ENCODE peak calls at places on chromosome 4, in five cellular contexts. O is Panc1; P is progenitor cell of endocrine pancreas; K is activated CD8-positive, alpha-beta T cell treated with anti-CD3 and anti-CD28 coated beads for 36 hours; E is AG10803. D is an unnamed sample.

GRCh38 chr4:16843831-16844508 is 54.5 kb downstream of the LDB2 start:
- DNase-seq in K (no peak), P (no peak), O (no peak), E (peak), D (no peak)

GRCh38 chr4:57182132-57182874 is 72.1 kb upstream of the IGFBP7 start:
- DNase-seq in K (no peak), P (no peak), O (no peak), E (no peak), D (no peak)

GRCh38 chr4:85151786-85152185 is 185.3 kb upstream of the WDFY3 start:
- DNase-seq in P (no peak), K (no peak), O (no peak), E (no peak), D (no peak)

GRCh38 chr4:127138586-127138985 is 494.2 kb upstream of the INTU start:
- DNase-seq in P (no peak), E (peak), K (no peak), O (no peak), D (no peak)

GRCh38 chr4:56981795-56982201 is 3.1 kb downstream of the POLR2B start:
- DNase-seq in K (no peak), P (no peak), O (no peak), E (no peak), D (no peak)

GRCh38 chr4:110614173-110614948 is 8.5 kb downstream of the PITX2 start:
- DNase-seq in E (no peak), O (no peak), K (no peak), P (no peak), D (no peak)

GRCh38 chr4:163528618-163529017 is 34.1 kb downstream of the TMA16 start:
- DNase-seq in P (no peak), E (no peak), K (no peak), O (no peak), D (no peak)

GRCh38 chr4:68732653-68733466 is 62.4 kb upstream of the UGT2B15 start:
- DNase-seq in O (no peak), P (peak), K (no peak), E (no peak), D (no peak)

GRCh38 chr4:112770111-112770510 is 133.2 kb downstream of the LARP7 start:
- DNase-seq in O (no peak), E (no peak), K (no peak), P (no peak), D (no peak)

GRCh38 chr4:88865051-88865450 is 167.4 kb upstream of the NAP1L5 start:
- DNase-seq in P (no peak), O (no peak), K (no peak), E (no peak), D (no peak)

GRCh38 chr4:4384837-4385236 is 2.1 kb upstream of the NSG1 start:
- DNase-seq in E (no peak), O (no peak), K (peak), P (no peak), D (no peak)

GRCh38 chr4:88697588-88698329 is at the start of gene NAP1L5:
- DNase-seq in P (peak), K (peak), O (peak), E (peak), D (peak)

GRCh38 chr4:150578745-150579470 is 3.0 kb upstream of the MAB21L2 start:
- DNase-seq in K (no peak), P (no peak), O (no peak), E (no peak), D (no peak)

GRCh38 chr4:15436515-15436914 is 8.7 kb downstream of the C1QTNF7 start:
- DNase-seq in O (no peak), E (peak), P (no peak), K (no peak), D (no peak)

GRCh38 chr4:31539279-31540074 is 819.3 kb downstream of the PCDH7 start:
- DNase-seq in E (no peak), O (no peak), P (no peak), K (no peak), D (no peak)

GRCh38 chr4:19879330-19879729 is 372.4 kb upstream of the SLIT2 start:
- DNase-seq in K (no peak), P (no peak), E (no peak), O (no peak), D (no peak)

GRCh38 chr4:72513227-72513626 is 55.8 kb downstream of the ADAMTS3 start:
- DNase-seq in K (no peak), O (no peak), P (no peak), E (no peak), D (no peak)

GRCh38 chr4:24736066-24736465 is 59.3 kb upstream of the SOD3 start:
- DNase-seq in P (no peak), K (no peak), O (no peak), E (no peak), D (no peak)

GRCh38 chr4:174120446-174121142 is 162.9 kb downstream of the FBXO8 start:
- DNase-seq in O (peak), K (peak), E (peak), P (peak), D (peak)

GRCh38 chr4:110411599-110412011 is 64.3 kb upstream of the ENPEP start:
- DNase-seq in K (no peak), P (no peak), O (no peak), E (no peak), D (no peak)

GRCh38 chr4:64781737-64782326 is 372.6 kb upstream of the TECRL start:
- DNase-seq in O (peak), E (peak), K (no peak), P (no peak), D (peak)

GRCh38 chr4:156865391-156865790 is 106.2 kb downstream of the PDGFC start:
- DNase-seq in E (no peak), K (no peak), P (no peak), O (no peak), D (no peak)

GRCh38 chr4:1413687-1414479 is 7.6 kb upstream of the NKX1-1 start:
- DNase-seq in E (no peak), P (no peak), K (no peak), O (no peak), D (no peak)

GRCh38 chr4:106892786-106893185 is 143.3 kb downstream of the DKK2 start:
- DNase-seq in E (no peak), O (no peak), K (no peak), P (no peak), D (no peak)

GRCh38 chr4:186149872-186150271 is 41.5 kb upstream of the CYP4V2 start:
- DNase-seq in K (peak), E (peak), O (no peak), P (no peak), D (no peak)

GRCh38 chr4:6576512-6576911 is 1.5 kb downstream of the MAN2B2 start:
- DNase-seq in E (no peak), P (no peak), K (no peak), O (no peak), D (no peak)

GRCh38 chr4:42150653-42151567 is 1.5 kb downstream of the BEND4 start:
- DNase-seq in E (no peak), K (no peak), P (peak), O (no peak), D (peak)

GRCh38 chr4:106351016-106351415 is 17.6 kb downstream of the GIMD1 start:
- DNase-seq in K (no peak), E (no peak), P (no peak), O (no peak), D (no peak)

DNA sequence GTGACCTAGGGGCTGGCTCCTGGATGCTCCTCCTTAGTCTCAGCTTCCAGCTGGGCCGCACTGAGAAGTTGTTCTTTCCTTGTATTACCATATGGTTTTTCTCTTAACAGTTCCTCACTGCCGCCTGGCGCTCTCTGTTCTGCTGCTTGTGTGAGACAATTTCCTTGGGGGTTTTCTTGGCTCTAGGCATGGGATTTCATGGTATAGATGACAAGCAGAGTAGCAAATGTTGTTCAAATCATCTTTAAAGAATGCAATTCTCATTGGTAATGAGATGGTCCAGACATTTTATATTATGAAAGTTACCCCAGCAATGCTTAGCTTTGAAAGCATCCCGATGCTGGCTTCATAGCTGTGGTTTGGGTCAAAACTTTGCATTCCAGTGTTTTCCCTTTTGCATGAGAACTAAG is 37.6 kb downstream of the SEPTIN11 start:
- DNase-seq in O (no peak), P (no peak), K (no peak), E (peak), D (no peak)
- TF ChIP-seq CTCF in O (no peak), P (no peak), K (no peak), E (peak), D (no peak)

GRCh38 chr4:146334862-146335449 is 120.6 kb downstream of the REELD1 start:
- DNase-seq in K (no peak), E (peak), P (no peak), O (no peak), D (no peak)

GRCh38 chr4:146335763-146336412 is 121.5 kb downstream of the REELD1 start:
- DNase-seq in O (no peak), E (no peak), P (no peak), K (no peak), D (no peak)

GRCh38 chr4:146336413-146336807 is 122.1 kb downstream of the REELD1 start:
- DNase-seq in E (no peak), K (no peak), P (no peak), O (no peak), D (no peak)

GRCh38 chr4:146340798-146341197 is 126.5 kb downstream of the REELD1 start:
- DNase-seq in O (no peak), P (no peak), K (no peak), E (peak), D (no peak)

DNA sequence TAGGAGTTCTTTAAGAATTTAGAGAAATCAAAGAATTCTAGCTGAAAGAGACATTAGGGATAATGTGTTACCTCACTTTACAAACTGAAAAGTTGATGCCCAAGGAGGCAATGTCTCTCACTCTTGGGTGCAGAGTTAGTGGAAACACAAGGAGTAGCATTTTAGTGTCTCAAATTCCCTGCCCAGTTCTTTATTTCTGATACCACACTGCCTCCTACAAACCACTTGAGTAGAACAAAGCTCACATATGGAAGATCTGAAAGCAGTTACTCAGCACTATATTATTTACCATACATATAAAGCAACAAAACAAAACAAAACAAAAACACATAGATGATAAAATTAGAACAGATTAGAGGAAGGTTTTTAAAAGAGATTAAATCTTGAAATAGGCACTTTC is 124.2 kb downstream of the REELD1 start:
- DNase-seq in P (no peak), O (no peak), E (peak), K (no peak), D (no peak)
- TF ChIP-seq CTCF in P (no peak), O (no peak), E (no peak), K (no peak), D (peak)

DNA sequence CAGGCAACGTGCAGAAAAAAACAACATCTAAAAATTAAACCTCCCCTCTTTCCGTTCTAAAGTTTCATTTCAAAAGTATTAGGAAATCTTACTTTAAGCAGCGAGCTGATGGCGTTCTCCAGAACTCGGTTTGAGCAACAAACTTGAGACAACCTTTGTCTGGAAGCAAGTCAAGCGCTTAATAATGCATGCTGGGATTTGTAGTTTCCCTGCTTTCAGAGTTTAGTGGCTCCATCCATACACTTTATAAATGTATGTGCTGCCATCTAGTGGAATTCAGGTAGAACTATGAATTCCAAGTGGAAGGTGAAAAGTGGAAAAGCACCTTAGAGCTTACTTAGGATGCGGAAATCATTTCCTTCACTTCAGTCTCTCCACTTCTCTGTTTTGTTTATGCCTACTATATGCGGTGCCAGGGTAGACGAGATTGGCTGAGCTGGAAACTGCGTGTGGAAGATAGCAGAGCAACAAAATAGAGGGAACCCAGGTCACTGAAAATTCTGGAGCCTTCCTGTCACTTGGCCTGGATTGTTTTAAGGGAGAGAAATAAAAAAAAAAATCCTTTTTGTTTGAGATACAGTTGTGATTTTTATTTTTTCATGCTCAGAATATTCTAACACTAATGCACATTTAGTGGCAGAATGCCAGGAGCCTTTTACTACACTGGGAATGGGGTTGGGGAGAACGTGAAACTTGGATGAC is at the start of gene BDH2:
- DNase-seq in E (peak), K (peak), P (no peak), O (no peak), D (peak)
- TF ChIP-seq CTCF in E (peak), K (peak), P (peak), O (peak), D (peak)

DNA sequence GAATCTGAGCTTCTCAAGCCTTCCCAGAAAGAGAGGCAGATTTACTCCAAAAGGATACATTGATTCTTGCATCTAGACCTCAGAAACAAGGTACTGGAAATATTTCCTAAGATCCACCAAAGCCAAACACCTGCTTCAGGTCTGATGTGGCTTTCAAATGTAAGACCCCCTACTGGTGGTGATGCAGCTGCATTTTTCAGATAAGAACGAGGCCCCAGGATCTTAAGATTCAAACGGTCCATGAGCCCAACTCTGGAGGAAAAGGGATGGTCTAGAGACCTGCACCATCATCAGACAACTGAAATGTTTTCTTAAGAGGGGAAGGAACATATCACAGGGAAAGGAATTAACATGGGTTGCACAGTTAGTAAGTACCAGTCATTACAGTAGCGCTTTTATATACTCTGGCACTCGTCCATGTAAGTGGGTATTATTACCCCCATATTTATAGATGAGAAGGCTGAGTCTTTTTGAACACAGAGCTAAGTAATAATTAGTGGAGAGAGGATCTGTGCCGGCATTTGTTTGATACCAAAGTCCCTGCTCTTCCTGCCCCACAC is 73.7 kb downstream of the LEF1 start:
- DNase-seq in O (no peak), K (no peak), E (no peak), P (no peak), D (no peak)
- TF ChIP-seq CTCF in O (peak), K (peak), E (no peak), P (peak), D (no peak)